ENCODE peak calls at places on chromosomes 6 and 20, in ten cellular contexts. M, O, I, T, X, F, Y, W, A and D are unnamed samples.

GRCh38 chr6:43937236-43938177 is 167.5 kb downstream of the VEGFA start:
- DNase-seq in A (no peak), I (peak; percentile 50), M (peak; percentile 50), X (no peak), W (no peak), F (no peak), T (no peak), Y (no peak), O (no peak), D (no peak)

GRCh38 chr20:61166324-61166723 is 85.7 kb upstream of the CDH4 start:
- DNase-seq in T (no peak), F (no peak), Y (no peak), I (no peak), W (no peak), X (no peak), A (peak; percentile 28), O (no peak), M (no peak), D (no peak)

GRCh38 chr6:43584892-43585570 is 9.0 kb downstream of the POLH start:
- DNase-seq in W (no peak), M (no peak), X (no peak), A (peak; percentile 14), T (no peak), O (no peak), Y (no peak), F (no peak), I (no peak), D (no peak)

GRCh38 chr6:65229768-65230167 is 477.3 kb downstream of the EYS start:
- DNase-seq in T (no peak), F (no peak), Y (no peak), M (no peak), W (no peak), X (no peak), I (no peak), O (no peak), A (peak; percentile 6), D (no peak)

GRCh38 chr6:56222509-56222908 is 24.9 kb downstream of the COL21A1 start:
- DNase-seq in X (no peak), F (no peak), Y (no peak), W (no peak), I (no peak), A (peak; percentile 90), T (no peak), O (no peak), M (no peak), D (no peak)

GRCh38 chr6:33000053-33000452 is 9.3 kb downstream of the HLA-DOA start:
- DNase-seq in O (no peak), T (no peak), Y (no peak), I (no peak), W (no peak), X (peak; percentile 70), A (no peak), M (no peak), F (no peak), D (no peak)

GRCh38 chr6:117446851-117447250 is 21.1 kb upstream of the ROS1 start:
- DNase-seq in F (no peak), W (no peak), O (no peak), M (no peak), Y (no peak), I (no peak), X (no peak), T (no peak), A (peak; percentile 24), D (no peak)

GRCh38 chr6:127176175-127176574 is 57.7 kb downstream of the RSPO3 start:
- DNase-seq in I (no peak), T (no peak), A (peak; percentile 79), X (no peak), M (no peak), O (no peak), W (no peak), Y (no peak), F (no peak), D (no peak)

GRCh38 chr6:75600694-75601265 is 900 bp upstream of the SENP6 start:
- DNase-seq in W (no peak), A (peak; percentile 28), O (no peak), F (no peak), I (no peak), X (no peak), T (no peak), Y (no peak), M (no peak), D (no peak)

GRCh38 chr6:2353412-2354137 is 108.2 kb upstream of the GMDS start:
- DNase-seq in X (peak; percentile 75), I (no peak), M (no peak), A (peak; percentile 84), Y (peak; percentile 83), T (peak; percentile 67), O (peak; percentile 54), W (peak; percentile 75), F (peak; percentile 12), D (no peak)

GRCh38 chr20:37926612-37927011 is 23.7 kb downstream of the VSTM2L start:
- DNase-seq in T (no peak), M (no peak), X (no peak), F (no peak), Y (no peak), W (no peak), I (no peak), A (no peak), O (no peak), D (no peak)

GRCh38 chr6:89681983-89682564 is 43.5 kb upstream of the LYRM2 start:
- DNase-seq in A (no peak), M (no peak), I (no peak), O (no peak), Y (no peak), X (no peak), T (no peak), F (no peak), W (no peak), D (no peak)

GRCh38 chr20:16518068-16518783 is 55.0 kb downstream of the KIF16B start:
- DNase-seq in O (peak; percentile 42), X (peak; percentile 65), I (no peak), F (no peak), W (no peak), M (no peak), A (peak; percentile 58), Y (peak; percentile 47), T (no peak), D (no peak)

GRCh38 chr6:108293527-108294296 is 1.1 kb upstream of the AFG1L start:
- DNase-seq in I (peak; percentile 75), O (no peak), W (no peak), T (no peak), A (no peak), X (no peak), F (no peak), M (no peak), Y (no peak), D (no peak)

GRCh38 chr6:107956586-107957164 is 1.3 kb downstream of the SEC63 start:
- DNase-seq in Y (no peak), I (no peak), T (no peak), X (no peak), W (no peak), O (no peak), F (no peak), M (no peak), A (peak; percentile 68), D (no peak)

GRCh38 chr6:1285589-1286340 is 26.1 kb upstream of the FOXQ1 start:
- DNase-seq in I (no peak), X (no peak), M (no peak), O (no peak), F (no peak), W (no peak), T (no peak), A (peak; percentile 50), Y (peak; percentile 15), D (no peak)
- TF ChIP-seq CTCF in I (no peak), X (no peak), M (no peak), O (no peak), F (no peak), W (no peak), T (no peak), A (no peak), Y (no peak), D (no peak)

GRCh38 chr6:105791569-105792318 is 294.4 kb upstream of the PRDM1 start:
- DNase-seq in O (no peak), F (no peak), X (no peak), W (no peak), T (no peak), Y (no peak), M (no peak), A (no peak), I (no peak), D (no peak)

GRCh38 chr6:105794870-105795269 is 291.3 kb upstream of the PRDM1 start:
- DNase-seq in Y (no peak), A (no peak), W (no peak), X (no peak), O (no peak), M (no peak), F (no peak), T (no peak), I (no peak), D (no peak)

GRCh38 chr6:105790635-105791034 is 295.5 kb upstream of the PRDM1 start:
- DNase-seq in T (no peak), M (no peak), W (no peak), O (no peak), A (no peak), Y (no peak), X (no peak), F (no peak), I (no peak), D (no peak)

GRCh38 chr6:105794263-105794662 is 291.9 kb upstream of the PRDM1 start:
- DNase-seq in T (peak; percentile 72), I (peak; percentile 77), Y (peak; percentile 79), A (no peak), X (peak; percentile 32), F (peak; percentile 31), O (no peak), W (peak; percentile 80), M (peak; percentile 77), D (no peak)

GRCh38 chr6:105793132-105793531 is 293.0 kb upstream of the PRDM1 start:
- DNase-seq in A (no peak), M (no peak), F (no peak), I (no peak), Y (no peak), T (no peak), X (no peak), W (no peak), O (no peak), D (no peak)
- TF ChIP-seq CTCF in A (peak; percentile 8), M (no peak), F (no peak), I (peak; percentile 7), Y (no peak), T (no peak), X (no peak), W (no peak), O (no peak), D (peak; percentile 23)

GRCh38 chr6:4008324-4009047 is 70.5 kb downstream of the FAM217A start:
- DNase-seq in W (no peak), F (no peak), T (no peak), A (peak; percentile 87), Y (no peak), I (no peak), X (no peak), O (no peak), M (no peak), D (no peak)
- TF ChIP-seq CTCF in W (peak; percentile 59), F (peak; percentile 62), T (no peak), A (peak; percentile 70), Y (peak; percentile 80), I (no peak), X (peak; percentile 35), O (peak; percentile 73), M (peak; percentile 37), D (peak; percentile 85)

DNA sequence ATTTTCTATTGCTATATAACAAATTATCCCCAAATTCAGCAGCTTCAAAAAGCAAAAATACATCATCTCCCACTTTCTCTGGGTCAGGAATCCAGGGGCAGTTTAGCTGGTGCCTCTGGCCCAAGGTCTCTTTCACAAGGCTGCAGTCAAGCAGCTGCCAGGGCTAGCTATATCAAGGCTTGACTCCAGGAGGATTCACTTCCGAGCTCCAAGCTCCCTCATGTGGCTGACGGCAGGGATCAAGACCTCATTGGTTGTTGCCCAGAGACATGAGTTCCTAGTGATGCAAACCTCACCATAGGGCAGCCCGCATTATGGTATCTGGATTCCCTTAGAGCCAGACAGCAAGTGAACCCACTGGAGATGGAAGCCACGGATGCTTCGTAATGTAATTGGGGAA is 1.3 kb upstream of the VNN1 start:
- DNase-seq in M (no peak), Y (peak; percentile 62), I (no peak), A (peak; percentile 71), F (no peak), W (peak; percentile 47), T (no peak), O (peak; percentile 16), X (peak; percentile 75), D (no peak)
- TF ChIP-seq CTCF in M (peak; percentile 12), Y (peak; percentile 47), I (no peak), A (peak; percentile 48), F (no peak), W (peak; percentile 22), T (no peak), O (peak; percentile 44), X (peak; percentile 57), D (peak; percentile 52)